ENCODE peak calls at places on chromosomes 2 and 18, in five cellular contexts. Q is HFFc6, C is hepatocyte, V is lung, E is MCF 10A. A is an unnamed sample.

GRCh38 chr2:118521272-118521671 is 326.2 kb downstream of the EN1 start:
- DNase-seq in C (no peak), V (no peak), Q (no peak), E (no peak), A (no peak)

GRCh38 chr2:42052702-42053481 is 5.1 kb downstream of the PKDCC start:
- DNase-seq in Q (no peak), C (peak; percentile 56), V (peak; percentile 47), E (no peak), A (no peak)

GRCh38 chr18:40852406-40852805 is 1102.6 kb upstream of the PIK3C3 start:
- DNase-seq in Q (no peak), V (no peak), E (no peak), C (no peak), A (no peak)

GRCh38 chr2:73112026-73112912 is 479 bp downstream of the RAB11FIP5 start:
- DNase-seq in V (no peak), E (peak; percentile 40), Q (peak; percentile 13), C (peak; percentile 73), A (no peak)

GRCh38 chr2:150911766-150912280 is 349.8 kb downstream of the RBM43 start:
- DNase-seq in V (peak; percentile 53), C (peak; percentile 52), E (peak; percentile 90), Q (peak; percentile 85), A (no peak)

GRCh38 chr2:120684225-120684624 is 51.4 kb upstream of the GLI2 start:
- DNase-seq in V (no peak), C (no peak), E (no peak), Q (peak; percentile 33), A (no peak)

GRCh38 chr18:75277629-75277966 is 67.0 kb downstream of the TSHZ1 start:
- DNase-seq in V (no peak), E (no peak), Q (no peak), C (no peak), A (no peak)

GRCh38 chr2:45191972-45192371 is 182.7 kb upstream of the SIX2 start:
- DNase-seq in E (no peak), V (no peak), Q (no peak), C (peak; percentile 36), A (no peak)

GRCh38 chr2:83364264-83364663 is 1094.8 kb downstream of the SUCLG1 start:
- DNase-seq in C (no peak), E (peak; percentile 16), Q (no peak), V (no peak), A (no peak)

GRCh38 chr18:26488417-26489009 is 59.8 kb downstream of the KCTD1 start:
- DNase-seq in V (no peak), E (peak; percentile 60), C (no peak), Q (no peak), A (no peak)

GRCh38 chr2:208092093-208092832 is 32.1 kb downstream of the CRYGD start:
- DNase-seq in E (no peak), Q (no peak), V (no peak), C (no peak), A (no peak)

GRCh38 chr2:226187126-226187525 is 612.5 kb downstream of the IRS1 start:
- DNase-seq in Q (no peak), V (no peak), E (no peak), C (no peak), A (no peak)

GRCh38 chr2:149648282-149649030 is 60.9 kb upstream of the MMADHC start:
- DNase-seq in V (peak; percentile 36), E (peak; percentile 67), Q (peak; percentile 99), C (peak; percentile 82), A (no peak)

GRCh38 chr2:216519154-216519762 is 20.6 kb downstream of the RPL37A start:
- DNase-seq in C (peak; percentile 91), Q (peak; percentile 70), E (peak; percentile 82), V (peak; percentile 71), A (no peak)

GRCh38 chr2:42999856-43000241 is 207.5 kb upstream of the HAAO start:
- DNase-seq in V (no peak), Q (no peak), E (no peak), C (no peak), A (no peak)

GRCh38 chr2:119126650-119127049 is 31.9 kb downstream of the C1QL2 start:
- DNase-seq in C (peak; percentile 47), Q (no peak), E (peak; percentile 50), V (no peak), A (no peak)

GRCh38 chr2:164495491-164496223 is 125.6 kb downstream of the GRB14 start:
- DNase-seq in V (no peak), Q (peak; percentile 53), E (peak; percentile 63), C (peak; percentile 42), A (no peak)

GRCh38 chr2:99819766-99820165 is 322.6 kb downstream of the AFF3 start:
- DNase-seq in E (no peak), Q (no peak), V (no peak), C (no peak), A (no peak)

GRCh38 chr2:165778653-165779451 is 15.2 kb downstream of the GALNT3 start:
- DNase-seq in Q (no peak), E (peak; percentile 18), C (no peak), V (no peak), A (no peak)

GRCh38 chr18:21680148-21680547 is 24.4 kb downstream of the ABHD3 start:
- DNase-seq in Q (no peak), C (no peak), V (no peak), E (no peak), A (no peak)

GRCh38 chr2:94759211-94759610 is 112.0 kb upstream of the TEKT4 start:
- DNase-seq in E (peak; percentile 40), V (no peak), Q (no peak), C (no peak), A (no peak)

GRCh38 chr2:52312488-52312887 is 1280.6 kb upstream of the NRXN1 start:
- DNase-seq in Q (no peak), V (no peak), E (no peak), C (no peak), A (no peak)

GRCh38 chr2:134122610-134123009 is 131.3 kb upstream of the MGAT5 start:
- DNase-seq in C (no peak), E (no peak), V (no peak), Q (no peak), A (no peak)
- TF ChIP-seq CTCF in C (no peak), E (no peak), V (no peak), Q (no peak), A (no peak)

GRCh38 chr2:7633556-7634153 is 716.4 kb downstream of the RNF144A start:
- DNase-seq in Q (no peak), E (no peak), C (peak; percentile 8), V (no peak), A (no peak)
- TF ChIP-seq CTCF in Q (no peak), E (no peak), C (no peak), V (no peak), A (no peak)

DNA sequence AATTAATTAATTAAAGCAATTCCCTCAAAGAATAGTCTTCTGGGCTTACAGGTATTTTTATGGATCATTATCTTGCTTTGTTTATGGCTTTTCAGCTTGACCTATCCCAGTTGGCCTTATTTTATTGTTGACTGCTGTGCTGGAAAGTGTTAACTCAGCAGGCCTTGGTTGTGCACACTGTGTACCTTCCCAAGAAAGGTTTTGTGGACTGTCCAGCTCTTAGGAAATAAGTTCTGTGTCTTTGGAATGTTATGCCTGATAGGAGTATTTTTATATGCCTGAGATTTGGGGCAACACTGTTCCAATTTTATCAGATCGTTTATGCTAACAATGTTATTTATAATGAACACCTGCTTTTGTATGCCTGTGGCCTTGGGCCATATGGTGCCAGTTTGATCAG is 671.9 kb upstream of the ZNF804A start:
- DNase-seq in V (no peak), E (no peak), C (no peak), Q (no peak), A (no peak)
- TF ChIP-seq CTCF in V (no peak), E (no peak), C (no peak), Q (no peak), A (no peak)

GRCh38 chr2:98348066-98348561 is 1.9 kb downstream of the CNGA3 start:
- DNase-seq in E (no peak), C (no peak), Q (peak; percentile 48), V (no peak), A (no peak)

GRCh38 chr2:98343371-98343770 is 2.9 kb upstream of the CNGA3 start:
- DNase-seq in C (no peak), Q (no peak), E (no peak), V (no peak), A (no peak)

GRCh38 chr2:98350411-98350810 is 4.2 kb downstream of the CNGA3 start:
- DNase-seq in E (no peak), Q (peak; percentile 69), C (no peak), V (no peak), A (no peak)

GRCh38 chr2:98347298-98348065 is 1.2 kb downstream of the CNGA3 start:
- DNase-seq in Q (no peak), C (no peak), V (no peak), E (no peak), A (no peak)

GRCh38 chr2:98346259-98347236 is at the start of gene CNGA3:
- DNase-seq in V (no peak), E (no peak), C (peak; percentile 50), Q (no peak), A (no peak)
- TF ChIP-seq CTCF in V (no peak), E (no peak), C (no peak), Q (no peak), A (no peak)

GRCh38 chr18:34901299-34901698 is 139.9 kb upstream of the MAPRE2 start:
- DNase-seq in V (no peak), Q (no peak), C (no peak), E (no peak), A (no peak)
- TF ChIP-seq CTCF in V (no peak), Q (no peak), C (no peak), E (no peak), A (peak; percentile 39)

GRCh38 chr2:188456114-188456909 is 164.6 kb downstream of the GULP1 start:
- DNase-seq in V (no peak), Q (no peak), E (no peak), C (no peak), A (no peak)
- TF ChIP-seq CTCF in V (no peak), Q (peak; percentile 62), E (no peak), C (no peak), A (peak; percentile 19)

GRCh38 chr2:195531754-195532153 is 125.3 kb upstream of the SLC39A10 start:
- DNase-seq in E (no peak), C (no peak), Q (no peak), V (no peak), A (no peak)
- TF ChIP-seq CTCF in E (no peak), C (no peak), Q (no peak), V (no peak), A (no peak)

GRCh38 chr18:365651-366050 is 97.8 kb upstream of the THOC1 start:
- DNase-seq in E (no peak), V (no peak), Q (no peak), C (no peak), A (no peak)
- TF ChIP-seq CTCF in E (no peak), V (no peak), Q (no peak), C (no peak), A (no peak)

A was measured in osteocyte.